ENCODE peak calls at places on chromosomes 4 and X, in nine cellular contexts. C, V, H, D, M, Z, P, F and K are unnamed samples.

GRCh38 chr4:82599336-82599735 is 37.5 kb upstream of the TMEM150C start:
- DNase-seq in V (no peak), H (no peak), P (peak; percentile 65), C (no peak), F (no peak), Z (no peak), D (no peak), M (no peak), K (no peak)

GRCh38 chrX:28058906-28059305 is 77.7 kb upstream of the DCAF8L1 start:
- DNase-seq in P (no peak), D (no peak), F (no peak), C (no peak), H (no peak), Z (peak; percentile 3), V (peak; percentile 9), M (no peak), K (no peak)

GRCh38 chr4:28211714-28212470 is 1351.3 kb downstream of the STIM2 start:
- DNase-seq in D (no peak), V (no peak), Z (no peak), H (no peak), P (no peak), M (no peak), C (no peak), F (no peak), K (no peak)

GRCh38 chr4:48557478-48557877 is 67.4 kb downstream of the ZAR1 start:
- DNase-seq in C (no peak), P (peak; percentile 32), F (no peak), H (no peak), M (no peak), D (no peak), V (no peak), Z (peak; percentile 12), K (no peak)

GRCh38 chr4:42917316-42917715 is 24.8 kb downstream of the GRXCR1 start:
- DNase-seq in P (no peak), M (no peak), C (no peak), D (no peak), Z (no peak), V (no peak), H (no peak), F (no peak), K (no peak)

GRCh38 chr4:37719021-37719420 is 32.8 kb upstream of the RELL1 start:
- DNase-seq in C (no peak), D (peak; percentile 47), V (peak; percentile 89), P (no peak), Z (no peak), H (no peak), F (no peak), M (no peak), K (no peak)

GRCh38 chr4:6480532-6481088 is 8.2 kb upstream of the PPP2R2C start:
- DNase-seq in M (no peak), V (peak; percentile 33), P (peak; percentile 5), H (no peak), Z (no peak), D (no peak), C (no peak), F (no peak), K (no peak)

GRCh38 chrX:12610079-12610478 is 181.1 kb upstream of the PRPS2 start:
- DNase-seq in C (no peak), H (no peak), M (no peak), D (peak; percentile 85), P (no peak), V (peak; percentile 96), F (no peak), Z (no peak), K (no peak)

GRCh38 chrX:84188320-84188834 is 378 bp upstream of the RPS6KA6 start:
- DNase-seq in C (peak; percentile 55), D (peak; percentile 38), Z (no peak), F (peak; percentile 4), M (no peak), H (no peak), V (peak; percentile 9), P (peak; percentile 62), K (no peak)

GRCh38 chrX:34656842-34657780 is at the start of gene TMEM47:
- DNase-seq in M (peak; percentile 38), Z (peak; percentile 84), C (peak; percentile 77), V (peak; percentile 4), P (peak; percentile 97), D (peak; percentile 44), F (peak; percentile 32), H (peak; percentile 80), K (no peak)

GRCh38 chr4:48602763-48603162 is 112.7 kb downstream of the ZAR1 start:
- DNase-seq in V (peak; percentile 47), D (peak; percentile 31), F (no peak), H (no peak), M (no peak), P (no peak), C (no peak), Z (no peak), K (no peak)

GRCh38 chrX:10415704-10416001 is 204.7 kb downstream of the MID1 start:
- DNase-seq in M (no peak), P (no peak), D (peak; percentile 69), V (peak; percentile 34), C (no peak), Z (no peak), H (no peak), F (no peak), K (no peak)

GRCh38 chr4:931194-931959 is 739 bp downstream of the GAK start:
- DNase-seq in Z (no peak), D (peak; percentile 25), H (no peak), V (no peak), M (peak; percentile 56), P (no peak), C (no peak), F (no peak), K (no peak)

GRCh38 chr4:81504685-81505598 is 33.2 kb upstream of the RASGEF1B start:
- DNase-seq in V (no peak), M (peak; percentile 31), P (no peak), Z (no peak), F (no peak), H (no peak), C (peak; percentile 27), D (no peak), K (no peak)

GRCh38 chr4:60034371-60034770 is 1165.8 kb upstream of the ADGRL3 start:
- DNase-seq in P (no peak), M (no peak), V (no peak), Z (no peak), C (no peak), H (no peak), F (no peak), D (no peak), K (no peak)

GRCh38 chr4:55116450-55116849 is 8.9 kb downstream of the KDR start:
- DNase-seq in F (no peak), P (no peak), M (no peak), D (peak; percentile 72), Z (peak; percentile 71), H (no peak), C (no peak), V (no peak), K (no peak)

GRCh38 chr4:152540293-152540674 is 4.4 kb upstream of the FBXW7 start:
- DNase-seq in H (no peak), P (peak; percentile 85), M (no peak), D (no peak), F (no peak), V (no peak), C (no peak), Z (peak; percentile 14), K (no peak)

GRCh38 chr4:152535903-152536544 is at the start of gene FBXW7:
- DNase-seq in C (peak; percentile 99), M (peak; percentile 96), V (peak; percentile 98), Z (peak; percentile 100), F (peak; percentile 95), H (peak; percentile 100), P (peak; percentile 99), D (peak; percentile 97), K (peak; percentile 94)

GRCh38 chr4:152539556-152540292 is 3.8 kb upstream of the FBXW7 start:
- DNase-seq in M (no peak), D (no peak), Z (no peak), C (no peak), H (no peak), V (no peak), P (no peak), F (no peak), K (no peak)

GRCh38 chr4:152536545-152537182 is 772 bp upstream of the FBXW7 start:
- DNase-seq in M (no peak), F (no peak), Z (peak; percentile 60), C (no peak), D (peak; percentile 33), P (no peak), V (no peak), H (no peak), K (no peak)

GRCh38 chr4:152537881-152538280 is 2.0 kb upstream of the FBXW7 start:
- DNase-seq in H (no peak), M (no peak), P (no peak), C (no peak), F (no peak), Z (no peak), V (no peak), D (no peak), K (no peak)
- H3K27ac ChIP-seq in H (no peak overlapping the region), M (peak overlapping the region; percentile 84), P (no peak overlapping the region), C (no peak overlapping the region), F (no peak overlapping the region), Z (no peak overlapping the region), V (no peak overlapping the region), D (no peak overlapping the region), K (no peak overlapping the region)

GRCh38 chr4:186707996-186708395 is 15.7 kb downstream of the FAT1 start:
- DNase-seq in P (no peak), V (no peak), M (no peak), D (no peak), H (no peak), C (no peak), Z (no peak), F (no peak), K (no peak)
- H3K27ac ChIP-seq in P (no peak overlapping the region), V (no peak overlapping the region), M (no peak overlapping the region), D (no peak overlapping the region), H (no peak overlapping the region), C (no peak overlapping the region), Z (no peak overlapping the region), F (no peak overlapping the region), K (no peak overlapping the region)

DNA sequence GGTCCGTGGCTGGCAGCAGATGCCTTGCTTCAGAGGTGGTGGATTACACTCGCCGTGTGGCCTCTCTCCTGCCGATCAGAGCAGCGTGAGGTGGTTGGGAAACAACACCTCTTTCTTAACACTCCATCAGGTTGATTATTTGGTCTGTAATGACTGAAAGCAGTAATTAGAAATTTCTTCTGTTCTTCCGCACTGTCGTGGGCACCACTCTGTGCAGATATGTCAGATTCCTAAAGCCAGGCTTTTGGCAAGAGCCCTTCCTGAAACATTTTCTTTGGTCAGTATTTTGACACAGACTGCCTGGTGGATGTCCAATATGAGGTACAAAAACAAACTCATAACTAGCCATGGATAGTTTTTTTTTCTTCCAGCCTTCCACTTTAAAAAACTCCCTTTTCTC is 100.9 kb downstream of the FNIP2 start:
- DNase-seq in H (no peak), V (no peak), P (no peak), C (no peak), D (no peak), Z (no peak), M (no peak), F (no peak), K (no peak)
- H3K27ac ChIP-seq in H (no peak overlapping the region), V (no peak overlapping the region), P (no peak overlapping the region), C (no peak overlapping the region), D (no peak overlapping the region), Z (no peak overlapping the region), M (no peak overlapping the region), F (no peak overlapping the region), K (no peak overlapping the region)

GRCh38 chr4:158168606-158169005 is 4.2 kb downstream of the GASK1B start:
- DNase-seq in F (no peak), D (no peak), H (no peak), M (no peak), P (no peak), C (no peak), Z (no peak), V (no peak), K (no peak)
- H3K27ac ChIP-seq in F (no peak overlapping the region), D (no peak overlapping the region), H (no peak overlapping the region), M (peak overlapping the region; percentile 67), P (no peak overlapping the region), C (peak overlapping the region; percentile 90), Z (no peak overlapping the region), V (no peak overlapping the region), K (no peak overlapping the region)